ENCODE peak calls at places on chromosome 6, in seven cellular contexts. S is nephron progenitor cell, G is BE2C, C is fibroblast of the aortic adventitia, R is WERI-Rb-1, Y is B cell, T is GM10248. B is an unnamed sample.

GRCh38 chr6:37092851-37093727 is 76.9 kb upstream of the PIM1 start:
- DNase-seq in S (no peak), T (no peak), Y (no peak), R (no peak), C (peak), G (no peak), B (no peak)

GRCh38 chr6:20402181-20403079 is 751 bp downstream of the E2F3 start:
- DNase-seq in Y (peak), S (peak), T (no peak), G (peak), C (no peak), R (peak), B (peak)

GRCh38 chr6:42453027-42453648 is 1.4 kb upstream of the TRERF1 start:
- DNase-seq in R (peak), S (peak), C (peak), G (peak), T (peak), Y (peak), B (peak)

GRCh38 chr6:133248241-133249001 is 7.3 kb downstream of the EYA4 start:
- DNase-seq in S (no peak), R (no peak), T (no peak), C (no peak), G (no peak), Y (no peak), B (peak)

GRCh38 chr6:155646443-155646842 is 190.8 kb upstream of the NOX3 start:
- DNase-seq in R (no peak), T (no peak), G (no peak), C (no peak), Y (no peak), S (no peak), B (no peak)

GRCh38 chr6:143038845-143039244 is 21.8 kb upstream of the AIG1 start:
- DNase-seq in C (no peak), T (no peak), S (no peak), G (no peak), Y (no peak), R (no peak), B (no peak)

GRCh38 chr6:15504581-15505350 is 158.1 kb downstream of the DTNBP1 start:
- DNase-seq in G (peak), C (peak), S (peak), Y (no peak), T (no peak), R (no peak), B (peak)

GRCh38 chr6:3775386-3775785 is 23.9 kb upstream of the PXDC1 start:
- DNase-seq in T (no peak), G (no peak), S (no peak), Y (no peak), C (no peak), R (no peak), B (no peak)

GRCh38 chr6:34771727-34772126 is 14.4 kb downstream of the SNRPC start:
- DNase-seq in T (no peak), C (peak), S (no peak), Y (no peak), G (no peak), R (no peak), B (no peak)

GRCh38 chr6:90008908-90009501 is 114.7 kb downstream of the GJA10 start:
- DNase-seq in S (no peak), R (no peak), Y (no peak), G (no peak), T (no peak), C (peak), B (no peak)

DNA sequence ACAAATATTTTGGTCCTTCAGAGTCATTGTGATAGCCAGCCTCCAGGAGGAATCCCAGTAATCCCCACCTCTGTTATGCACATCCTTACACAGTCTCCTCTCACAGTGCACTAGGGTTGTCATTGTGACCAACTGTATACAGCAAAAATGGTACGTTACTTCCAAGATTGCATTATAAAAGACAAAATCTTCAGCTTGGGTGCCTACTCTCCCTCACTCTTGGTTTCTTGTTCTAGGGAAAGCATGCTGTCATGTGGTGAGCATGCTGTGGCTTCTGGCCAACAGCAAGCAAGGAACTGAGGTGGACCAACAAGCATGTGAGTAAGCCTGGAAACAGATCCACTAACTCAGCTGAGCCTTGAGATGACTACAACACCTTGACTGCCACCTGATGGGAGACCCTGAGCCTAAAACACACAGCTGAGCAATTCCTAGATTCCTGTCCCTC is 130.1 kb upstream of the DST start:
- DNase-seq in R (no peak), C (peak), G (no peak), Y (no peak), S (no peak), T (no peak), B (no peak)
- TF ChIP-seq CTCF in R (no peak), C (no peak), G (no peak), Y (no peak), S (no peak), T (no peak), B (no peak)

GRCh38 chr6:132218063-132218696 is 183.1 kb downstream of the MOXD1 start:
- DNase-seq in R (no peak), C (peak), G (no peak), Y (peak), S (no peak), T (peak), B (peak)
- TF ChIP-seq CTCF in R (peak), C (peak), G (peak), Y (peak), S (peak), T (peak), B (peak)

GRCh38 chr6:131792091-131792496 is 15.7 kb upstream of the ENPP1 start:
- DNase-seq in Y (no peak), C (no peak), S (no peak), R (no peak), G (no peak), T (no peak), B (no peak)

GRCh38 chr6:131795366-131795765 is 12.5 kb upstream of the ENPP1 start:
- DNase-seq in G (no peak), C (no peak), S (no peak), R (no peak), T (no peak), Y (no peak), B (no peak)
- TF ChIP-seq CTCF in G (no peak), C (no peak), S (no peak), R (no peak), T (no peak), Y (no peak), B (no peak)

GRCh38 chr6:26156105-26156849 is 69.0 kb downstream of the HFE start:
- DNase-seq in T (peak), G (peak), R (peak), S (peak), C (peak), Y (peak), B (peak)
- TF ChIP-seq CTCF in T (no peak), G (no peak), R (no peak), S (no peak), C (no peak), Y (no peak), B (no peak)

GRCh38 chr6:30493643-30494250 is 4.4 kb downstream of the HLA-E start:
- DNase-seq in S (peak), G (no peak), C (no peak), R (no peak), T (no peak), Y (peak), B (no peak)
- TF ChIP-seq CTCF in S (no peak), G (peak), C (peak), R (peak), T (peak), Y (peak), B (no peak)

DNA sequence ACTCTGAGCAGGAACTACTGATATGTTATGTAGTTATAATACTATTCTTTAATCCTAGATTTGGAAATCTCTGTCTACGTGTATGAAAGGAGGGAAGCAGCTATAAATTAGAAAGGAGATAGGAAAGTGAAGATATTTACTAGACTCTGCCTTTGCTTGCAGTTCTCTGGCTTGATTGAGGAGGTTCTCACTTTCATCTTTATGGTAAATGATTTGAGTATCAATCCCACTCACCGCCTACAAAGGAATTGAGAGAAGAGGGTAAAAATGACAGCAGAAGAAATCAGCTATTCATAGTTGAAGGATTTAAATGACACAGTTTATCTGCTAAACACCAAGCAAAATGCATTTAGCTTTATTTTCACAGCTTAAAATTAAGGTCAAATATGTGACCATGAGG is 67.3 kb downstream of the FAM229B start:
- DNase-seq in R (no peak), Y (no peak), T (no peak), G (no peak), C (no peak), S (no peak), B (no peak)
- TF ChIP-seq CTCF in R (no peak), Y (no peak), T (no peak), G (no peak), C (no peak), S (no peak), B (no peak)

GRCh38 chr6:106748547-106749207 is 119.3 kb downstream of the QRSL1 start:
- DNase-seq in Y (no peak), G (no peak), S (no peak), R (no peak), C (no peak), T (no peak), B (no peak)
- TF ChIP-seq CTCF in Y (no peak), G (no peak), S (peak), R (no peak), C (no peak), T (no peak), B (no peak)

B was measured in RWPE1.